ENCODE peak calls at places on chromosomes 1 and 21, in five cellular contexts. P is brain microvascular endothelial cell, E is K562, D is fibroblast of the aortic adventitia, A is IMR-90. O is an unnamed sample.

GRCh38 chr1:2637472-2637871 is 4.7 kb upstream of the MMEL1 start:
- DNase-seq in A (no peak), D (no peak), P (no peak), E (no peak), O (no peak)

GRCh38 chr1:240508950-240509349 is 103.0 kb downstream of the GREM2 start:
- DNase-seq in E (no peak), D (peak), A (peak), P (no peak), O (no peak)

GRCh38 chr1:193448682-193449461 is 262.5 kb upstream of the B3GALT2 start:
- DNase-seq in D (no peak), E (no peak), A (no peak), P (no peak), O (no peak)

GRCh38 chr1:184005506-184005905 is 32.0 kb downstream of the COLGALT2 start:
- DNase-seq in A (no peak), D (no peak), P (no peak), E (no peak), O (no peak)

GRCh38 chr1:38522998-38523939 is 336.3 kb downstream of the RRAGC start:
- DNase-seq in P (no peak), D (no peak), A (no peak), E (no peak), O (no peak)

GRCh38 chr1:241637604-241638003 is 2.6 kb downstream of the CHML start:
- DNase-seq in D (no peak), P (no peak), A (peak), E (no peak), O (no peak)

GRCh38 chr1:243595527-243596206 is 254.4 kb downstream of the AKT3 start:
- DNase-seq in D (peak), A (peak), P (peak), E (no peak), O (peak)

GRCh38 chr1:30919025-30919881 is 10.7 kb upstream of the SDC3 start:
- DNase-seq in D (peak), A (peak), P (peak), E (peak), O (peak)

GRCh38 chr1:145871994-145872411 is 13.1 kb upstream of the PIAS3 start:
- DNase-seq in P (no peak), A (peak), E (no peak), D (peak), O (no peak)

GRCh38 chr1:93631626-93632365 is 49.8 kb downstream of the BCAR3 start:
- DNase-seq in A (no peak), E (peak), D (no peak), P (no peak), O (no peak)

GRCh38 chr1:225655509-225656258 is 2.8 kb upstream of the ENAH start:
- DNase-seq in A (peak), P (peak), D (peak), E (no peak), O (peak)

GRCh38 chr1:9629445-9630201 is 21.9 kb upstream of the PIK3CD start:
- DNase-seq in P (no peak), A (no peak), E (no peak), D (no peak), O (no peak)

GRCh38 chr1:53080041-53080440 is 18.0 kb downstream of the PODN start:
- DNase-seq in D (no peak), A (no peak), E (no peak), P (no peak), O (no peak)

GRCh38 chr1:170594227-170594626 is 62.3 kb downstream of the GORAB start:
- DNase-seq in P (no peak), E (no peak), A (no peak), D (no peak), O (no peak)

GRCh38 chr21:34743831-34744230 is 75.0 kb downstream of the CLIC6 start:
- DNase-seq in E (no peak), A (peak), P (peak), D (peak), O (no peak)

GRCh38 chr1:160260436-160261382 is 1.6 kb downstream of the DCAF8 start:
- DNase-seq in E (no peak), A (peak), P (peak), D (peak), O (peak)

GRCh38 chr1:117059334-117059677 is 820 bp upstream of the TTF2 start:
- DNase-seq in D (no peak), A (no peak), P (no peak), E (no peak), O (no peak)

GRCh38 chr1:84509029-84509428 is 2.6 kb upstream of the GNG5 start:
- DNase-seq in P (no peak), A (no peak), D (no peak), E (no peak), O (no peak)

GRCh38 chr1:83641206-83641658 is 357.7 kb downstream of the TTLL7 start:
- DNase-seq in E (no peak), P (no peak), A (no peak), D (peak), O (no peak)

GRCh38 chr1:234612352-234613127 is 2.6 kb upstream of the IRF2BP2 start:
- DNase-seq in A (peak), D (peak), E (peak), P (peak), O (peak)

GRCh38 chr1:74505133-74505532 is 7.3 kb downstream of the LRRC53 start:
- DNase-seq in E (no peak), P (no peak), A (no peak), D (no peak), O (no peak)

GRCh38 chr1:173364827-173365226 is 112.3 kb upstream of the PRDX6 start:
- DNase-seq in D (no peak), E (no peak), P (no peak), A (no peak), O (no peak)

GRCh38 chr1:20366076-20366765 is 75.5 kb downstream of the VWA5B1 start:
- DNase-seq in P (no peak), E (no peak), A (peak), D (no peak), O (no peak)

GRCh38 chr1:105632342-105633196 is 1423.9 kb upstream of the PRMT6 start:
- DNase-seq in E (no peak), D (no peak), A (no peak), P (no peak), O (no peak)

GRCh38 chr1:20474333-20474975 is 11.6 kb downstream of the CAMK2N1 start:
- DNase-seq in P (no peak), A (peak), E (no peak), D (peak), O (no peak)

GRCh38 chr1:203367051-203367450 is 16.1 kb upstream of the FMOD start:
- DNase-seq in D (no peak), A (no peak), E (no peak), P (no peak), O (no peak)

GRCh38 chr1:59819566-59820438 is 5.1 kb downstream of the HOOK1 start:
- DNase-seq in D (no peak), P (no peak), E (no peak), A (no peak), O (no peak)

GRCh38 chr1:45721207-45721606 is 29.2 kb downstream of the IPP start:
- DNase-seq in E (no peak), D (peak), A (peak), P (peak), O (peak)

GRCh38 chr1:202014060-202014459 is 3.7 kb downstream of the ELF3 start:
- DNase-seq in P (no peak), D (no peak), A (no peak), E (no peak), O (no peak)

GRCh38 chr1:202016717-202017384 is 6.5 kb downstream of the ELF3 start:
- DNase-seq in P (no peak), D (no peak), A (no peak), E (no peak), O (no peak)

GRCh38 chr1:202014915-202015676 is 4.7 kb downstream of the ELF3 start:
- DNase-seq in E (no peak), P (no peak), D (no peak), A (no peak), O (no peak)

GRCh38 chr1:202016022-202016624 is 5.7 kb downstream of the ELF3 start:
- DNase-seq in D (peak), A (peak), P (no peak), E (no peak), O (peak)

GRCh38 chr1:202015677-202015952 is 5.2 kb downstream of the ELF3 start:
- DNase-seq in D (no peak), A (no peak), E (no peak), P (no peak), O (no peak)
- TF ChIP-seq CTCF in D (no peak), A (no peak), E (no peak), P (no peak), O (no peak)

GRCh38 chr1:113870778-113871177 is 734 bp downstream of the PTPN22 start:
- DNase-seq in A (no peak), D (no peak), P (no peak), E (no peak), O (no peak)
- H3K4me3 ChIP-seq in A (no peak), D (no peak), P (no peak), E (no peak), O (no peak)

GRCh38 chr1:92310185-92310597 is 11.3 kb downstream of the RPAP2 start:
- DNase-seq in A (peak), E (no peak), D (peak), P (no peak), O (no peak)

GRCh38 chr1:92317836-92318493 is 19.1 kb downstream of the RPAP2 start:
- DNase-seq in E (peak), P (peak), D (peak), A (no peak), O (no peak)

GRCh38 chr1:92314024-92314423 is 15.2 kb downstream of the RPAP2 start:
- DNase-seq in A (no peak), P (no peak), E (no peak), D (no peak), O (no peak)

DNA sequence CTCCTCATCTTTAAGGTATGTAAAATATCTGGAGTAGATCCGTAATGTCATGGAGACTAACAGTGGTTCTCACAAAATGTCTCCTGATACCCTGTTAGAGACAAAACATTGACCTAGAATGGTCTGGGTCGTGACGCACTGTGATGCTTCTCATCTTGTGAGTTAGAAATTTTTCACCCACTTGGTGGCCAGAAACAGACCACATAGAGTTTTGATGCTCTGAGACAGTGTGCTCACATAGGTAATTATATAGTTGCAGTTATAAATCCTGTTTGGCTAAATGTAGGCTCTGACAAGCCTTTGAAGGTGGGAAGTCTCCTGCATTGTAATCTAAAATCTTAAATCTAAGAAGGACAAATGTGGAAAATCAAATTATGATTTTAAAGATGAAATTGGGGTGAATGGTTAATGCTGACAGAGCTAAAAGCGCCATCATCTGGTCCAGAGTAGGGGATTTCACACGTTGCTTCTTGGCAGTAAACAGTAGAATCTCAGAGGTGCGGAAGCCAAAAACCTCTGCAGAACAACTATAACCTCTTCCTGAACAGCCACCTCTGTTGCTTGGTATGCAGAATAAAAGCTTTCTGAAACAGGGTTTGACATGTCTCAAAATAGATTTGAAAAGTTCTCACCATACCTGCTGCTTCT is 17.0 kb downstream of the RPAP2 start:
- DNase-seq in E (no peak), P (no peak), D (no peak), A (no peak), O (no peak)
- TF ChIP-seq CTCF in E (no peak), P (no peak), D (no peak), A (no peak), O (no peak)

GRCh38 chr1:197198911-197199310 is 52.4 kb upstream of the ASPM start:
- DNase-seq in E (no peak), D (no peak), A (no peak), P (no peak), O (no peak)

GRCh38 chr1:197200468-197200899 is 54.0 kb upstream of the ASPM start:
- DNase-seq in D (peak), A (peak), P (no peak), E (no peak), O (no peak)

GRCh38 chr1:197199923-197200467 is 53.5 kb upstream of the ASPM start:
- DNase-seq in A (peak), E (no peak), P (no peak), D (no peak), O (no peak)

GRCh38 chr1:197197430-197197997 is 51.0 kb upstream of the ASPM start:
- DNase-seq in A (no peak), D (peak), P (no peak), E (no peak), O (no peak)

GRCh38 chr1:197198333-197198732 is 51.9 kb upstream of the ASPM start:
- DNase-seq in A (no peak), P (no peak), E (no peak), D (no peak), O (no peak)
- H3K4me3 ChIP-seq in A (peak), P (peak), E (peak), D (peak), O (peak)

GRCh38 chr1:21952806-21953514 is 15.8 kb upstream of the HSPG2 start:
- DNase-seq in A (no peak), E (no peak), P (no peak), D (no peak), O (no peak)

GRCh38 chr1:21955474-21956281 is 18.6 kb upstream of the HSPG2 start:
- DNase-seq in E (no peak), A (no peak), P (no peak), D (peak), O (no peak)

GRCh38 chr1:21961337-21961736 is 15.5 kb upstream of the CELA3B start:
- DNase-seq in D (no peak), P (no peak), A (no peak), E (no peak), O (no peak)

GRCh38 chr1:21955058-21955457 is 17.9 kb upstream of the HSPG2 start:
- DNase-seq in A (no peak), D (peak), E (no peak), P (no peak), O (no peak)

DNA sequence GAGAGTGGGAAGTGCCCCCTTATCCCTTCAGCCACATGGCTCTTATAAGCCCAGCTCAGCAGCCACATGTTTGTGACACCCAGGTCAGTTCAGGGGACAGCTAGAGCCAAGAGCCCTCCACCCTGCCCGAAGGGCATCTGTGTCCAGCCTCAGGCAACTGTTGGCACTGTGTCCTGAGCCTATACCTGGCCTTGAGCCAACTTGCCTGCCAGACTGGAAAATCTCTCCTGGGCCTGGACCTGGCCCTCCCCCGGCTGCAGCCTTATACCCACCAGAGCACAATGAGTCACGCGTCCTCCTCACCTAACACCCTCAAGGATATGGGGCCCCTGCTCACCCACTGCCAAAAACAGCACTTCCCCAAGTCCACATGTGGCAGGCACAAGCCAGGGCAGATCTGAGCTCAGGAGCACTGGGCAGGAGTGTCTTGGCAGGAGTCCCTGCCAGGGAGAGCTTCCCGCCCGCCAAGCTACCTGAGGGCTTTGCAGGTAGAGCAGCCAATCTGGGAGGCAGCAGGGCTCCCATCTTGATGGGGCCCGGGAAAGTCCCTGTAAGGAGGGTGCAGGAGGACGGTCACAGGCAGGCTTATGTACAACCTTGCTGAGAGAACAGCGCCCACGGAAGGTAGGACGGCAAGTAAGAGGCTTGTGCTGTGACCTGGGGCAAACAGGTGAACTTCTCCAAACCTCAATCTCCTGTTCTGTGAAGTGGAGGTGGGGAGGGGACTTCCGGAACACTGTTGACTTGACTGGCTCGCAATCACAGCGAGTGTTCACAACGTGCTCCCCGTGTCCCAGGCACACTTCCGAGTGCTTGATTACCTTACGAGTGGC is 19.8 kb upstream of the HSPG2 start:
- DNase-seq in E (peak), A (peak), D (peak), P (no peak), O (no peak)
- TF ChIP-seq CTCF in E (peak), A (no peak), D (no peak), P (no peak), O (no peak)